ENCODE peak calls at places on chromosome 20, in seven cellular contexts. Q, P, V, W, U, E and A are unnamed samples.

GRCh38 chr20:52081791-52082190 is 109.8 kb downstream of the ZFP64 start:
- DNase-seq in Q (no peak), P (no peak), V (no peak), W (no peak), U (no peak), E (no peak), A (no peak)

GRCh38 chr20:31670371-31671228 is 32.9 kb downstream of the COX4I2 start:
- DNase-seq in Q (peak), P (no peak), V (no peak), W (no peak), U (no peak), E (no peak), A (no peak)

GRCh38 chr20:51382986-51383821 is 159.3 kb downstream of the NFATC2 start:
- DNase-seq in Q (no peak), P (no peak), V (no peak), W (no peak), U (no peak), E (peak), A (no peak)

GRCh38 chr20:8909596-8909995 is 159.3 kb upstream of the PLCB4 start:
- DNase-seq in Q (no peak), P (peak), V (no peak), W (no peak), U (no peak), E (no peak), A (no peak)

GRCh38 chr20:16007978-16008377 is 565.3 kb downstream of the KIF16B start:
- DNase-seq in Q (no peak), P (peak), V (no peak), W (no peak), U (no peak), E (no peak), A (no peak)

GRCh38 chr20:4243071-4243470 is 227.7 kb upstream of the RNF24 start:
- DNase-seq in Q (no peak), P (no peak), V (no peak), W (no peak), U (no peak), E (no peak), A (no peak)

GRCh38 chr20:47620808-47621805 is 119.4 kb downstream of the NCOA3 start:
- DNase-seq in Q (peak), P (peak), V (no peak), W (no peak), U (no peak), E (peak), A (no peak)

GRCh38 chr20:39638671-39639070 is 676.5 kb downstream of the DHX35 start:
- DNase-seq in Q (no peak), P (no peak), V (no peak), W (no peak), U (no peak), E (no peak), A (no peak)

GRCh38 chr20:10090588-10091166 is 55.9 kb downstream of the ANKEF1 start:
- DNase-seq in Q (peak), P (peak), V (peak), W (no peak), U (no peak), E (peak), A (no peak)

GRCh38 chr20:52054123-52054522 is 137.5 kb downstream of the ZFP64 start:
- DNase-seq in Q (no peak), P (no peak), V (no peak), W (peak), U (no peak), E (no peak), A (peak)

GRCh38 chr20:57582432-57583288 is 21.8 kb downstream of the PCK1 start:
- DNase-seq in Q (peak), P (peak), V (no peak), W (no peak), U (no peak), E (peak), A (no peak)

GRCh38 chr20:50186151-50186885 is 4.3 kb upstream of the CEBPB start:
- DNase-seq in Q (peak), P (peak), V (peak), W (peak), U (peak), E (peak), A (peak)

GRCh38 chr20:21156266-21156665 is 30.4 kb downstream of the KIZ start:
- DNase-seq in Q (peak), P (peak), V (no peak), W (no peak), U (no peak), E (no peak), A (no peak)

GRCh38 chr20:63652192-63652980 is 838 bp downstream of the STMN3 start:
- DNase-seq in Q (peak), P (no peak), V (peak), W (no peak), U (no peak), E (no peak), A (peak)

GRCh38 chr20:63461364-63461763 is 11.1 kb downstream of the KCNQ2 start:
- DNase-seq in Q (peak), P (no peak), V (no peak), W (no peak), U (no peak), E (no peak), A (no peak)

GRCh38 chr20:32574296-32575226 is 10.6 kb downstream of the NOL4L start:
- DNase-seq in Q (peak), P (peak), V (peak), W (no peak), U (no peak), E (no peak), A (no peak)

GRCh38 chr20:14193443-14193842 is 144.0 kb downstream of the FLRT3 start:
- DNase-seq in Q (no peak), P (no peak), V (no peak), W (no peak), U (no peak), E (no peak), A (no peak)

GRCh38 chr20:64103871-64104666 is 3.3 kb downstream of the NPBWR2 start:
- DNase-seq in Q (no peak), P (no peak), V (peak), W (peak), U (peak), E (no peak), A (no peak)